ENCODE peak calls at places on chromosome 6, in ten cellular contexts. U, N, P, W, Z, Q, O, E, H and S are unnamed samples.

GRCh38 chr6:20812776-20813175 is 278.5 kb downstream of the CDKAL1 start:
- DNase-seq in U (no peak), N (no peak), P (no peak), W (no peak), Z (no peak), Q (no peak), O (no peak), E (no peak), H (no peak), S (no peak)

GRCh38 chr6:108714774-108715414 is 133.3 kb upstream of the ARMC2 start:
- DNase-seq in U (no peak), N (no peak), P (no peak), W (no peak), Z (peak; percentile 45), Q (no peak), O (no peak), E (no peak), H (peak; percentile 36), S (no peak)

GRCh38 chr6:106085687-106085983 is 501 bp upstream of the PRDM1 start:
- DNase-seq in U (no peak), N (no peak), P (no peak), W (no peak), Z (no peak), Q (no peak), O (no peak), E (no peak), H (no peak), S (no peak)

GRCh38 chr6:141326925-141327324 is 805.8 kb upstream of the GJE1 start:
- DNase-seq in U (no peak), N (no peak), P (no peak), W (no peak), Z (no peak), Q (no peak), O (no peak), E (no peak), H (no peak), S (no peak)

GRCh38 chr6:48111143-48111506 is at the start of gene PTCHD4:
- DNase-seq in U (no peak), N (peak; percentile 7), P (no peak), W (no peak), Z (peak; percentile 63), Q (peak; percentile 8), O (no peak), E (no peak), H (peak; percentile 55), S (peak; percentile 20)

GRCh38 chr6:33907227-33907626 is 103.4 kb upstream of the MLN start:
- DNase-seq in U (no peak), N (no peak), P (no peak), W (peak; percentile 74), Z (no peak), Q (no peak), O (no peak), E (no peak), H (no peak), S (no peak)

GRCh38 chr6:11644601-11645000 is 107.1 kb downstream of the TMEM170B start:
- DNase-seq in U (no peak), N (no peak), P (no peak), W (no peak), Z (no peak), Q (no peak), O (no peak), E (no peak), H (no peak), S (no peak)

GRCh38 chr6:12602342-12602741 is 114.2 kb upstream of the PHACTR1 start:
- DNase-seq in U (no peak), N (no peak), P (no peak), W (no peak), Z (peak; percentile 65), Q (no peak), O (no peak), E (no peak), H (peak; percentile 35), S (no peak)

GRCh38 chr6:138267971-138268895 is 49.9 kb upstream of the PBOV1 start:
- DNase-seq in U (no peak), N (no peak), P (no peak), W (peak; percentile 76), Z (no peak), Q (no peak), O (no peak), E (no peak), H (no peak), S (no peak)

GRCh38 chr6:39357998-39358686 is 35.6 kb upstream of the KCNK16 start:
- DNase-seq in U (no peak), N (no peak), P (peak; percentile 56), W (no peak), Z (peak; percentile 24), Q (peak; percentile 23), O (peak; percentile 82), E (no peak), H (peak; percentile 77), S (no peak)

GRCh38 chr6:26284537-26285142 is 80.4 kb upstream of the BTN3A2 start:
- DNase-seq in U (no peak), N (no peak), P (peak; percentile 68), W (no peak), Z (peak; percentile 75), Q (peak; percentile 87), O (peak; percentile 66), E (peak; percentile 74), H (peak; percentile 79), S (peak; percentile 41)

GRCh38 chr6:97401533-97401932 is 118.5 kb upstream of the MMS22L start:
- DNase-seq in U (no peak), N (no peak), P (no peak), W (no peak), Z (peak; percentile 87), Q (no peak), O (no peak), E (no peak), H (peak; percentile 89), S (no peak)

GRCh38 chr6:42029881-42030280 is 20.4 kb upstream of the TAF8 start:
- DNase-seq in U (no peak), N (no peak), P (no peak), W (no peak), Z (no peak), Q (no peak), O (no peak), E (no peak), H (no peak), S (no peak)

GRCh38 chr6:42026540-42026939 is 23.8 kb upstream of the TAF8 start:
- DNase-seq in U (no peak), N (no peak), P (no peak), W (no peak), Z (no peak), Q (no peak), O (no peak), E (no peak), H (no peak), S (no peak)

GRCh38 chr6:42028234-42029061 is 21.9 kb upstream of the TAF8 start:
- DNase-seq in U (no peak), N (no peak), P (peak; percentile 39), W (no peak), Z (peak; percentile 85), Q (no peak), O (no peak), E (no peak), H (peak; percentile 85), S (no peak)

GRCh38 chr6:42030585-42031506 is 19.5 kb upstream of the TAF8 start:
- DNase-seq in U (no peak), N (no peak), P (peak; percentile 28), W (no peak), Z (peak; percentile 36), Q (no peak), O (peak; percentile 55), E (peak; percentile 64), H (peak; percentile 10), S (peak; percentile 72)

DNA sequence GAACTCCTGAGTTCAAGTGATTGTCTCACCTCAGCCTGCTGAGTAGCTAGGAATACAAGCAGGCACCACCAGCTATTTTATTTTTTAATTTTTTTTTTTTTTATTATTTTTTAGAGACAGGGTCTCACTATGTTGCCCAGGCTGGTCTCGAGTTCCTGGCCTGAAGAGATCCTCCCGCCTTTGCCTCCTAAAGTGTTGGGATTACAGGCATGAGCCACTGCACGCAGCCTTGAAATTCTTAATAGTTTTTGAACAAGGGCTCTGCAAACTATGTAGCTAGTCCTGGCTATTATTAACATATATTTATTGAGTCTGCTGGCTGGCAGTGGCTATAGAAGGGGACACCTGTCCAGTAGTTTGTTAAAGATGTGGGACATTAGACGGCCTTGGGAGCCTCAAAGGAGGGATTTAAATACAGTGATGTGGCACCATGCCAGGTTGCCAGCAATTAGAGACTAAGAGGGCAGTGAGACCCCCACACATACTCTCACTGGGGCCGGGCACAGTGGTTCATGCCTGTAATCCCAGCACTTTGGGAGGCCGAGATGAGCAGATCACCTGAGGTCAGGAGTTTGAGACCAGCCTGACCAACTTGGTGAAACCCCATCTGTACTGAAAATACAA is 21.1 kb upstream of the TAF8 start:
- DNase-seq in U (no peak), N (no peak), P (no peak), W (no peak), Z (no peak), Q (no peak), O (no peak), E (no peak), H (no peak), S (no peak)
- H3K4me3 ChIP-seq in U (no peak overlapping the region), N (no peak overlapping the region), P (no peak overlapping the region), W (no peak overlapping the region), Z (no peak overlapping the region), Q (no peak overlapping the region), O (no peak overlapping the region), E (no peak overlapping the region), H (no peak overlapping the region), S (no peak overlapping the region)

GRCh38 chr6:30942338-30943060 is 1.7 kb downstream of the MUCL3 start:
- DNase-seq in U (peak; percentile 17), N (peak; percentile 43), P (no peak), W (peak; percentile 57), Z (peak; percentile 81), Q (no peak), O (peak; percentile 90), E (peak; percentile 80), H (peak; percentile 90), S (peak; percentile 65)
- TF ChIP-seq CTCF in U (peak; percentile 77), N (peak; percentile 76), P (peak; percentile 26), W (no peak), Z (peak; percentile 72), Q (no peak), O (peak; percentile 80), E (peak; percentile 31), H (peak; percentile 72), S (peak; percentile 52)

DNA sequence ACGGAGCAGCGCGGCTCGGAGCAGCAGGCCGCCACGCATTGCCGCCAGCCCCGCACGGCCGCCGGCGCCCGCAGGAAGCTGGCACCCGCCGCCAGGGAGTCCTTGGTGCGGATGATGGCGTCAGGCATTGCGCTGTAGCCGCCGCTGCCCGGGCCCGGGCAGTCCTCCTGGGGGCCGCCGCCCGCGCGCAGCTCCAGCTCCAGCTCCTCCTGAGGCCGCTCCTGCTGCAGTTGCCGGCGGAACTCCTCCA is 638 bp downstream of the LRP11 start:
- DNase-seq in U (no peak), N (no peak), P (no peak), W (no peak), Z (no peak), Q (no peak), O (no peak), E (no peak), H (no peak), S (no peak)
- H3K4me3 ChIP-seq in U (peak overlapping the region; percentile 67), N (peak overlapping the region; percentile 65), P (peak overlapping the region; percentile 79), W (peak overlapping the region; percentile 75), Z (peak overlapping the region; percentile 73), Q (peak overlapping the region; percentile 47), O (peak overlapping the region; percentile 63), E (peak overlapping the region; percentile 81), H (peak overlapping the region; percentile 69), S (peak overlapping the region; percentile 86)

GRCh38 chr6:70292144-70292543 is 10.7 kb downstream of the COL9A1 start:
- DNase-seq in U (no peak), N (no peak), P (no peak), W (no peak), Z (no peak), Q (no peak), O (no peak), E (no peak), H (no peak), S (no peak)

GRCh38 chr6:70289299-70289698 is 13.6 kb downstream of the COL9A1 start:
- DNase-seq in U (no peak), N (no peak), P (no peak), W (no peak), Z (no peak), Q (no peak), O (no peak), E (no peak), H (no peak), S (no peak)
- TF ChIP-seq CTCF in U (no peak), N (no peak), P (peak; percentile 42), W (no peak), Z (no peak), Q (no peak), O (no peak), E (no peak), H (peak; percentile 11), S (peak; percentile 40)